ENCODE peak calls at places on chromosomes 16 and 17, in seven cellular contexts. One of them, this sample, is unnamed.
A peak's percentile ranks its signal among the peaks of the same experiment; 100 is the strongest.

GRCh38 chr17:15346196-15346595 is 4.8 kb upstream of the TEKT3 start:
- DNase-seq in COR-L47: no peak
- DNase-seq in activated CD8-positive, alpha-beta memory T cell treated with anti-CD3 and anti-CD28 coated beads for 4 hours: no peak
- DNase-seq in GM04504: no peak
- DNase-seq in T-helper 17 cell: no peak
- DNase-seq in SK-N-DZ: no peak
- DNase-seq in fibroblast of gingiva: no peak
- DNase-seq in this sample: no peak

GRCh38 chr17:69716571-69716970 is 302.1 kb downstream of the MAP2K6 start:
- DNase-seq in T-helper 17 cell: no peak
- DNase-seq in activated CD8-positive, alpha-beta memory T cell treated with anti-CD3 and anti-CD28 coated beads for 4 hours: no peak
- DNase-seq in fibroblast of gingiva: peak; percentile 56
- DNase-seq in SK-N-DZ: no peak
- DNase-seq in COR-L47: no peak
- DNase-seq in GM04504: peak; percentile 62
- DNase-seq in this sample: no peak

GRCh38 chr16:73459586-73459985 is 411.7 kb upstream of the ZFHX3 start:
- DNase-seq in activated CD8-positive, alpha-beta memory T cell treated with anti-CD3 and anti-CD28 coated beads for 4 hours: no peak
- DNase-seq in fibroblast of gingiva: no peak
- DNase-seq in GM04504: no peak
- DNase-seq in T-helper 17 cell: no peak
- DNase-seq in SK-N-DZ: no peak
- DNase-seq in COR-L47: no peak
- DNase-seq in this sample: no peak

GRCh38 chr17:56358651-56359050 is 205.4 kb downstream of the ANKFN1 start:
- DNase-seq in activated CD8-positive, alpha-beta memory T cell treated with anti-CD3 and anti-CD28 coated beads for 4 hours: no peak
- DNase-seq in GM04504: no peak
- DNase-seq in fibroblast of gingiva: no peak
- DNase-seq in COR-L47: no peak
- DNase-seq in SK-N-DZ: no peak
- DNase-seq in T-helper 17 cell: no peak
- DNase-seq in this sample: peak; percentile 27

GRCh38 chr17:27811961-27812360 is 11.6 kb upstream of the NOS2 start:
- DNase-seq in activated CD8-positive, alpha-beta memory T cell treated with anti-CD3 and anti-CD28 coated beads for 4 hours: no peak
- DNase-seq in SK-N-DZ: no peak
- DNase-seq in GM04504: no peak
- DNase-seq in COR-L47: no peak
- DNase-seq in fibroblast of gingiva: no peak
- DNase-seq in T-helper 17 cell: no peak
- DNase-seq in this sample: no peak

GRCh38 chr17:66522591-66523272 is 220.3 kb downstream of the PRKCA start:
- DNase-seq in T-helper 17 cell: no peak
- DNase-seq in SK-N-DZ: no peak
- DNase-seq in GM04504: no peak
- DNase-seq in fibroblast of gingiva: no peak
- DNase-seq in COR-L47: no peak
- DNase-seq in activated CD8-positive, alpha-beta memory T cell treated with anti-CD3 and anti-CD28 coated beads for 4 hours: no peak
- DNase-seq in this sample: peak; percentile 30

GRCh38 chr16:24257965-24258364 is 1.8 kb downstream of the CACNG3 start:
- DNase-seq in COR-L47: no peak
- DNase-seq in SK-N-DZ: peak; percentile 14
- DNase-seq in T-helper 17 cell: no peak
- DNase-seq in fibroblast of gingiva: no peak
- DNase-seq in activated CD8-positive, alpha-beta memory T cell treated with anti-CD3 and anti-CD28 coated beads for 4 hours: no peak
- DNase-seq in GM04504: no peak
- DNase-seq in this sample: no peak

GRCh38 chr17:38591759-38592241 is 14.0 kb downstream of the SRCIN1 start:
- DNase-seq in SK-N-DZ: no peak
- DNase-seq in T-helper 17 cell: no peak
- DNase-seq in GM04504: no peak
- DNase-seq in fibroblast of gingiva: no peak
- DNase-seq in COR-L47: no peak
- DNase-seq in activated CD8-positive, alpha-beta memory T cell treated with anti-CD3 and anti-CD28 coated beads for 4 hours: no peak
- DNase-seq in this sample: peak; percentile 73

GRCh38 chr16:11871193-11871592 is 19.9 kb upstream of the RSL1D1 start:
- DNase-seq in SK-N-DZ: peak; percentile 26
- DNase-seq in GM04504: peak; percentile 5
- DNase-seq in activated CD8-positive, alpha-beta memory T cell treated with anti-CD3 and anti-CD28 coated beads for 4 hours: no peak
- DNase-seq in fibroblast of gingiva: peak; percentile 38
- DNase-seq in COR-L47: no peak
- DNase-seq in T-helper 17 cell: no peak
- DNase-seq in this sample: peak; percentile 2

GRCh38 chr17:77935121-77935571 is 23.4 kb upstream of the TNRC6C start:
- DNase-seq in GM04504: no peak
- DNase-seq in COR-L47: no peak
- DNase-seq in SK-N-DZ: no peak
- DNase-seq in fibroblast of gingiva: no peak
- DNase-seq in T-helper 17 cell: no peak
- DNase-seq in activated CD8-positive, alpha-beta memory T cell treated with anti-CD3 and anti-CD28 coated beads for 4 hours: no peak
- DNase-seq in this sample: no peak

GRCh38 chr17:38459556-38459955 is 31.3 kb downstream of the ARHGAP23 start:
- DNase-seq in activated CD8-positive, alpha-beta memory T cell treated with anti-CD3 and anti-CD28 coated beads for 4 hours: no peak
- DNase-seq in fibroblast of gingiva: no peak
- DNase-seq in GM04504: no peak
- DNase-seq in SK-N-DZ: no peak
- DNase-seq in T-helper 17 cell: no peak
- DNase-seq in COR-L47: no peak
- DNase-seq in this sample: no peak

GRCh38 chr16:27108051-27108770 is 41.5 kb downstream of the C16orf82 start:
- DNase-seq in T-helper 17 cell: no peak
- DNase-seq in COR-L47: no peak
- DNase-seq in SK-N-DZ: no peak
- DNase-seq in fibroblast of gingiva: no peak
- DNase-seq in activated CD8-positive, alpha-beta memory T cell treated with anti-CD3 and anti-CD28 coated beads for 4 hours: no peak
- DNase-seq in GM04504: no peak
- DNase-seq in this sample: no peak

GRCh38 chr16:12781777-12782176 is 21.9 kb downstream of the CPPED1 start:
- DNase-seq in SK-N-DZ: no peak
- DNase-seq in GM04504: no peak
- DNase-seq in fibroblast of gingiva: no peak
- DNase-seq in activated CD8-positive, alpha-beta memory T cell treated with anti-CD3 and anti-CD28 coated beads for 4 hours: no peak
- DNase-seq in COR-L47: no peak
- DNase-seq in T-helper 17 cell: no peak
- DNase-seq in this sample: no peak

GRCh38 chr17:70881093-70881492 is 711.8 kb downstream of the KCNJ2 start:
- DNase-seq in activated CD8-positive, alpha-beta memory T cell treated with anti-CD3 and anti-CD28 coated beads for 4 hours: no peak
- DNase-seq in COR-L47: no peak
- DNase-seq in SK-N-DZ: no peak
- DNase-seq in fibroblast of gingiva: no peak
- DNase-seq in GM04504: no peak
- DNase-seq in T-helper 17 cell: no peak
- DNase-seq in this sample: no peak

GRCh38 chr17:57645950-57646686 is 99.0 kb downstream of the CCDC182 start:
- DNase-seq in T-helper 17 cell: no peak
- DNase-seq in fibroblast of gingiva: no peak
- DNase-seq in SK-N-DZ: no peak
- DNase-seq in COR-L47: no peak
- DNase-seq in GM04504: no peak
- DNase-seq in activated CD8-positive, alpha-beta memory T cell treated with anti-CD3 and anti-CD28 coated beads for 4 hours: no peak
- DNase-seq in this sample: no peak

GRCh38 chr17:50423553-50424159 is 2.4 kb upstream of the ACSF2 start:
- DNase-seq in COR-L47: peak; percentile 42
- DNase-seq in T-helper 17 cell: no peak
- DNase-seq in activated CD8-positive, alpha-beta memory T cell treated with anti-CD3 and anti-CD28 coated beads for 4 hours: no peak
- DNase-seq in GM04504: peak; percentile 73
- DNase-seq in SK-N-DZ: peak; percentile 42
- DNase-seq in fibroblast of gingiva: peak; percentile 47
- DNase-seq in this sample: peak; percentile 89

GRCh38 chr16:89923640-89924297 is 627 bp downstream of the TUBB3 start:
- DNase-seq in activated CD8-positive, alpha-beta memory T cell treated with anti-CD3 and anti-CD28 coated beads for 4 hours: no peak
- DNase-seq in fibroblast of gingiva: no peak
- DNase-seq in SK-N-DZ: peak; percentile 69
- DNase-seq in COR-L47: peak; percentile 89
- DNase-seq in GM04504: no peak
- DNase-seq in T-helper 17 cell: no peak
- DNase-seq in this sample: peak; percentile 16

GRCh38 chr17:49993423-49994037 is 1.5 kb downstream of the DLX3 start:
- DNase-seq in fibroblast of gingiva: no peak
- DNase-seq in GM04504: no peak
- DNase-seq in COR-L47: peak; percentile 43
- DNase-seq in T-helper 17 cell: no peak
- DNase-seq in activated CD8-positive, alpha-beta memory T cell treated with anti-CD3 and anti-CD28 coated beads for 4 hours: no peak
- DNase-seq in SK-N-DZ: no peak
- DNase-seq in this sample: peak; percentile 35

GRCh38 chr17:82793974-82794620 is 42.2 kb downstream of the TBCD start:
- DNase-seq in SK-N-DZ: no peak
- DNase-seq in GM04504: no peak
- DNase-seq in T-helper 17 cell: no peak
- DNase-seq in activated CD8-positive, alpha-beta memory T cell treated with anti-CD3 and anti-CD28 coated beads for 4 hours: no peak
- DNase-seq in fibroblast of gingiva: no peak
- DNase-seq in COR-L47: no peak
- DNase-seq in this sample: no peak

GRCh38 chr17:17804007-17804406 is 32.8 kb downstream of the SREBF1 start:
- DNase-seq in activated CD8-positive, alpha-beta memory T cell treated with anti-CD3 and anti-CD28 coated beads for 4 hours: no peak
- DNase-seq in fibroblast of gingiva: no peak
- DNase-seq in GM04504: no peak
- DNase-seq in COR-L47: no peak
- DNase-seq in T-helper 17 cell: no peak
- DNase-seq in SK-N-DZ: no peak
- DNase-seq in this sample: no peak

GRCh38 chr17:57859601-57860413 is 10.0 kb upstream of the MRPS23 start:
- DNase-seq in GM04504: no peak
- DNase-seq in activated CD8-positive, alpha-beta memory T cell treated with anti-CD3 and anti-CD28 coated beads for 4 hours: no peak
- DNase-seq in SK-N-DZ: no peak
- DNase-seq in COR-L47: no peak
- DNase-seq in fibroblast of gingiva: no peak
- DNase-seq in T-helper 17 cell: no peak
- DNase-seq in this sample: no peak

GRCh38 chr17:50918933-50919296 is 52.8 kb upstream of the TOB1 start:
- DNase-seq in SK-N-DZ: no peak
- DNase-seq in COR-L47: peak; percentile 12
- DNase-seq in activated CD8-positive, alpha-beta memory T cell treated with anti-CD3 and anti-CD28 coated beads for 4 hours: no peak
- DNase-seq in GM04504: no peak
- DNase-seq in fibroblast of gingiva: no peak
- DNase-seq in T-helper 17 cell: no peak
- DNase-seq in this sample: no peak

GRCh38 chr17:73983623-73984410 is 219.7 kb upstream of the RPL38 start:
- DNase-seq in GM04504: no peak
- DNase-seq in T-helper 17 cell: no peak
- DNase-seq in activated CD8-positive, alpha-beta memory T cell treated with anti-CD3 and anti-CD28 coated beads for 4 hours: no peak
- DNase-seq in fibroblast of gingiva: no peak
- DNase-seq in SK-N-DZ: no peak
- DNase-seq in COR-L47: no peak
- DNase-seq in this sample: no peak

GRCh38 chr17:29412780-29413565 is 22.8 kb downstream of the TAOK1 start:
- DNase-seq in T-helper 17 cell: no peak
- DNase-seq in activated CD8-positive, alpha-beta memory T cell treated with anti-CD3 and anti-CD28 coated beads for 4 hours: no peak
- DNase-seq in SK-N-DZ: no peak
- DNase-seq in fibroblast of gingiva: peak; percentile 69
- DNase-seq in COR-L47: no peak
- DNase-seq in GM04504: peak; percentile 74
- DNase-seq in this sample: peak; percentile 49

GRCh38 chr17:57004944-57005579 is 27.1 kb downstream of the SCPEP1 start:
- DNase-seq in activated CD8-positive, alpha-beta memory T cell treated with anti-CD3 and anti-CD28 coated beads for 4 hours: no peak
- DNase-seq in COR-L47: peak; percentile 7
- DNase-seq in T-helper 17 cell: no peak
- DNase-seq in GM04504: no peak
- DNase-seq in SK-N-DZ: no peak
- DNase-seq in fibroblast of gingiva: no peak
- DNase-seq in this sample: no peak

GRCh38 chr17:42010898-42011516 is 6.2 kb downstream of the DNAJC7 start:
- DNase-seq in activated CD8-positive, alpha-beta memory T cell treated with anti-CD3 and anti-CD28 coated beads for 4 hours: no peak
- DNase-seq in SK-N-DZ: no peak
- DNase-seq in T-helper 17 cell: no peak
- DNase-seq in GM04504: no peak
- DNase-seq in COR-L47: no peak
- DNase-seq in fibroblast of gingiva: peak; percentile 34
- DNase-seq in this sample: peak; percentile 34

GRCh38 chr17:68391561-68392268 is 65.6 kb downstream of the WIPI1 start:
- DNase-seq in activated CD8-positive, alpha-beta memory T cell treated with anti-CD3 and anti-CD28 coated beads for 4 hours: no peak
- DNase-seq in COR-L47: no peak
- DNase-seq in fibroblast of gingiva: peak; percentile 86
- DNase-seq in T-helper 17 cell: no peak
- DNase-seq in GM04504: no peak
- DNase-seq in SK-N-DZ: no peak
- DNase-seq in this sample: no peak

GRCh38 chr16:72189865-72190371 is 18.0 kb upstream of the PMFBP1 start:
- DNase-seq in activated CD8-positive, alpha-beta memory T cell treated with anti-CD3 and anti-CD28 coated beads for 4 hours: no peak
- DNase-seq in T-helper 17 cell: no peak
- DNase-seq in COR-L47: no peak
- DNase-seq in fibroblast of gingiva: peak; percentile 30
- DNase-seq in SK-N-DZ: no peak
- DNase-seq in GM04504: peak; percentile 24
- DNase-seq in this sample: peak; percentile 10